ENCODE peak calls at places on chromosome 2, in seven cellular contexts. X, D, V, N, Z, C and K are unnamed samples.

GRCh38 chr2:212905640-212906201 is 245.7 kb downstream of the IKZF2 start:
- DNase-seq in C (no peak), Z (no peak), D (no peak), V (no peak), N (peak; percentile 78), X (no peak), K (no peak)

GRCh38 chr2:1614564-1614963 is 129.8 kb downstream of the PXDN start:
- DNase-seq in Z (no peak), C (no peak), N (no peak), D (no peak), V (no peak), X (no peak), K (no peak)

GRCh38 chr2:22375094-22375493 is 1009.9 kb upstream of the KLHL29 start:
- DNase-seq in X (no peak), V (peak; percentile 71), Z (no peak), D (no peak), N (peak; percentile 2), C (peak; percentile 11), K (no peak)

GRCh38 chr2:25337891-25338290 is 3.8 kb downstream of the DNMT3A start:
- DNase-seq in N (no peak), Z (no peak), X (no peak), V (no peak), D (no peak), C (no peak), K (no peak)

GRCh38 chr2:74843371-74844298 is 9.7 kb downstream of the HK2 start:
- DNase-seq in D (no peak), X (no peak), C (no peak), N (peak; percentile 70), Z (no peak), V (no peak), K (no peak)

GRCh38 chr2:50922506-50922905 is 109.4 kb downstream of the NRXN1 start:
- DNase-seq in X (no peak), D (no peak), C (peak; percentile 54), V (no peak), Z (no peak), N (no peak), K (no peak)

GRCh38 chr2:104598636-104599035 is 255.3 kb upstream of the POU3F3 start:
- DNase-seq in X (no peak), C (no peak), D (no peak), N (no peak), Z (no peak), V (no peak), K (no peak)

GRCh38 chr2:157657858-157658257 is 29.2 kb upstream of the ACVR1C start:
- DNase-seq in D (no peak), X (no peak), C (no peak), Z (no peak), V (no peak), N (no peak), K (no peak)

GRCh38 chr2:167177196-167177595 is 288.9 kb downstream of the XIRP2 start:
- DNase-seq in X (no peak), V (no peak), C (no peak), Z (no peak), N (no peak), D (no peak), K (no peak)

GRCh38 chr2:174124171-174124570 is 124.2 kb downstream of the OLA1 start:
- DNase-seq in D (no peak), N (no peak), C (peak; percentile 81), Z (no peak), V (peak; percentile 31), X (no peak), K (no peak)

GRCh38 chr2:98492441-98492840 is 47.8 kb downstream of the INPP4A start:
- DNase-seq in X (no peak), N (no peak), D (no peak), Z (no peak), V (no peak), C (no peak), K (no peak)

GRCh38 chr2:197008229-197008628 is 81.7 kb upstream of the PGAP1 start:
- DNase-seq in N (peak; percentile 79), D (no peak), X (no peak), Z (no peak), V (no peak), C (no peak), K (no peak)

GRCh38 chr2:237471457-237472186 is 15.4 kb upstream of the MLPH start:
- DNase-seq in N (peak; percentile 53), X (no peak), V (peak; percentile 81), C (no peak), D (no peak), Z (no peak), K (no peak)